ENCODE peak calls at places on chromosomes 5 and 9, in six cellular contexts. Y is choroid plexus epithelial cell; D is effector memory CD8-positive, alpha-beta T cell; V is cardiac fibroblast; S is astrocyte of the spinal cord; O is globus pallidus. F is an unnamed sample.

GRCh38 chr9:73200694-73201432 is 49.2 kb downstream of the ANXA1 start:
- DNase-seq in D (no peak), Y (peak; percentile 63), V (peak; percentile 55), O (peak; percentile 16), S (peak; percentile 46), F (no peak)

GRCh38 chr5:173441053-173441628 is 112.9 kb upstream of the STC2 start:
- DNase-seq in D (no peak), S (no peak), O (no peak), V (no peak), Y (peak; percentile 9), F (no peak)

GRCh38 chr5:176748073-176748966 is 62.0 kb upstream of the UNC5A start:
- DNase-seq in D (no peak), O (no peak), V (no peak), S (no peak), Y (no peak), F (no peak)

GRCh38 chr9:85743290-85744128 is 1.8 kb upstream of the AGTPBP1 start:
- DNase-seq in Y (peak; percentile 96), D (no peak), V (peak; percentile 73), O (no peak), S (peak; percentile 91), F (peak; percentile 67)

GRCh38 chr5:151470440-151470839 is 23.0 kb downstream of the SLC36A1 start:
- DNase-seq in S (no peak), V (no peak), Y (peak; percentile 53), O (no peak), D (no peak), F (no peak)

GRCh38 chr5:75138674-75139073 is 86.3 kb upstream of the GCNT4 start:
- DNase-seq in D (no peak), V (no peak), S (no peak), Y (no peak), O (no peak), F (no peak)

GRCh38 chr5:16510123-16510522 is 44.5 kb upstream of the ZNF622 start:
- DNase-seq in Y (no peak), D (no peak), O (no peak), S (no peak), V (no peak), F (no peak)

GRCh38 chr5:180602481-180603075 is 11.3 kb upstream of the SCGB3A1 start:
- DNase-seq in D (no peak), Y (no peak), S (no peak), V (no peak), O (no peak), F (peak; percentile 71)

GRCh38 chr5:55672477-55672911 is 39.6 kb downstream of the SLC38A9 start:
- DNase-seq in V (no peak), D (no peak), S (peak; percentile 38), Y (no peak), O (peak; percentile 75), F (no peak)

F was measured in sigmoid colon.